ENCODE peak calls at places on chromosomes 5 and 9, in five cellular contexts. D, X, G, B and Z are unnamed samples.

GRCh38 chr5:11248958-11249357 is 487.9 kb upstream of the DAP start:
- DNase-seq in X (no peak), B (no peak), D (no peak), G (no peak), Z (no peak)

GRCh38 chr5:126490167-126490937 is 67.1 kb downstream of the GRAMD2B start:
- DNase-seq in D (no peak), B (no peak), G (no peak), X (no peak), Z (peak)

GRCh38 chr9:16461231-16461840 is 409.1 kb downstream of the BNC2 start:
- DNase-seq in G (no peak), B (no peak), D (peak), X (no peak), Z (no peak)

GRCh38 chr5:139665626-139666025 is 17.5 kb downstream of the CXXC5 start:
- DNase-seq in B (no peak), G (no peak), X (no peak), D (no peak), Z (no peak)

GRCh38 chr9:82531795-82532194 is 531.1 kb downstream of the RASEF start:
- DNase-seq in G (no peak), X (no peak), D (no peak), B (no peak), Z (peak)

GRCh38 chr5:64163746-64164145 is 1.9 kb upstream of the RNF180 start:
- DNase-seq in G (no peak), X (no peak), B (no peak), D (no peak), Z (no peak)

GRCh38 chr5:89204766-89205165 is 321.8 kb upstream of the MEF2C start:
- DNase-seq in G (no peak), B (no peak), D (no peak), X (no peak), Z (no peak)

GRCh38 chr5:97383996-97384395 is 200.9 kb upstream of the RIOK2 start:
- DNase-seq in D (no peak), X (no peak), G (peak), B (peak), Z (peak)

GRCh38 chr9:124341455-124342170 is 73.6 kb downstream of the PSMB7 start:
- DNase-seq in X (no peak), B (no peak), D (no peak), G (no peak), Z (no peak)

GRCh38 chr5:175321927-175322532 is 122.0 kb downstream of the DRD1 start:
- DNase-seq in X (peak), D (no peak), G (peak), B (peak), Z (peak)

GRCh38 chr5:6525910-6526309 is 77.3 kb downstream of the UBE2QL1 start:
- DNase-seq in G (no peak), B (peak), X (peak), D (no peak), Z (no peak)

GRCh38 chr9:135908334-135909204 is 1.2 kb upstream of the CAMSAP1 start:
- DNase-seq in G (peak), D (no peak), X (no peak), B (no peak), Z (no peak)

GRCh38 chr9:130137870-130138653 is 34.1 kb upstream of the NCS1 start:
- DNase-seq in X (no peak), G (peak), B (peak), D (no peak), Z (peak)

GRCh38 chr9:88583901-88584596 is 49.1 kb downstream of the NXNL2 start:
- DNase-seq in D (no peak), B (peak), G (peak), X (no peak), Z (peak)

GRCh38 chr5:149656576-149657182 is 73.4 kb upstream of the PPARGC1B start:
- DNase-seq in B (peak), X (peak), D (no peak), G (peak), Z (peak)

GRCh38 chr5:132313378-132313777 is 19.2 kb downstream of the SLC22A4 start:
- DNase-seq in D (no peak), G (peak), B (peak), X (no peak), Z (peak)

GRCh38 chr5:31153523-31153922 is 40.0 kb upstream of the CDH6 start:
- DNase-seq in D (no peak), X (peak), B (peak), G (peak), Z (peak)

GRCh38 chr5:111673896-111674626 is 82.9 kb downstream of the NREP start:
- DNase-seq in G (no peak), B (no peak), X (no peak), D (no peak), Z (no peak)

GRCh38 chr5:124297826-124298225 is 448.6 kb downstream of the ZNF608 start:
- DNase-seq in D (no peak), X (no peak), G (no peak), B (no peak), Z (no peak)

GRCh38 chr9:125204477-125204876 is 4.1 kb downstream of the RABEPK start:
- DNase-seq in X (no peak), B (no peak), D (no peak), G (no peak), Z (no peak)

GRCh38 chr5:176133877-176134276 is 104.3 kb upstream of the SIMC1 start:
- DNase-seq in G (no peak), B (no peak), D (no peak), X (no peak), Z (no peak)

GRCh38 chr5:33659526-33660169 is 218.9 kb downstream of the TARS1 start:
- DNase-seq in G (no peak), B (no peak), X (no peak), D (no peak), Z (no peak)

GRCh38 chr9:20906326-20906725 is 125.1 kb downstream of the HACD4 start:
- DNase-seq in B (no peak), D (no peak), X (no peak), G (no peak), Z (no peak)

GRCh38 chr9:29976981-29977380 is 2403.7 kb upstream of the C9orf72 start:
- DNase-seq in D (no peak), B (no peak), X (no peak), G (no peak), Z (no peak)

GRCh38 chr5:124234022-124234899 is 512.2 kb downstream of the ZNF608 start:
- DNase-seq in G (no peak), D (no peak), X (no peak), B (no peak), Z (no peak)

GRCh38 chr9:127676636-127677035 is 30.2 kb upstream of the CFAP157 start:
- DNase-seq in G (peak), X (no peak), D (no peak), B (peak), Z (peak)

GRCh38 chr5:154755361-154756202 is at the start of gene LARP1:
- DNase-seq in X (peak), G (peak), B (peak), D (peak), Z (peak)

GRCh38 chr5:37247496-37247895 is 1.7 kb downstream of the CPLANE1 start:
- DNase-seq in X (no peak), D (no peak), B (no peak), G (no peak), Z (no peak)

GRCh38 chr9:111890254-111890791 is 6.3 kb upstream of the UGCG start:
- DNase-seq in D (no peak), G (no peak), B (no peak), X (no peak), Z (no peak)

GRCh38 chr5:33827885-33828284 is 63.9 kb downstream of the ADAMTS12 start:
- DNase-seq in D (no peak), G (peak), B (no peak), X (no peak), Z (no peak)

GRCh38 chr9:113152699-113153098 is 1.9 kb downstream of the SLC31A2 start:
- DNase-seq in G (peak), D (no peak), X (no peak), B (peak), Z (peak)

GRCh38 chr5:13478831-13479465 is 465.5 kb downstream of the DNAH5 start:
- DNase-seq in B (peak), G (peak), D (no peak), X (peak), Z (peak)

GRCh38 chr9:101737705-101738565 is 512 bp downstream of the GRIN3A start:
- DNase-seq in D (no peak), X (peak), B (no peak), G (peak), Z (no peak)

GRCh38 chr5:113295111-113295539 is 139.7 kb downstream of the TSSK1B start:
- DNase-seq in D (no peak), B (peak), G (no peak), X (no peak), Z (no peak)

GRCh38 chr5:133289686-133290367 is 238.0 kb downstream of the HSPA4 start:
- DNase-seq in G (no peak), D (no peak), X (no peak), B (peak), Z (peak)

GRCh38 chr9:131963087-131963715 is 116.5 kb downstream of the MED27 start:
- DNase-seq in B (no peak), D (no peak), G (no peak), X (no peak), Z (no peak)

GRCh38 chr5:108801776-108802175 is 54.1 kb downstream of the FER start:
- DNase-seq in X (no peak), G (peak), B (peak), D (no peak), Z (peak)

GRCh38 chr5:153551537-153552079 is 61.1 kb downstream of the GRIA1 start:
- DNase-seq in D (no peak), X (no peak), G (peak), B (peak), Z (peak)

GRCh38 chr9:104875320-104875719 is 52.6 kb downstream of the ABCA1 start:
- DNase-seq in G (no peak), D (no peak), X (no peak), B (no peak), Z (no peak)